ENCODE peak calls at places on chromosomes 6 and 20, in ten cellular contexts. V, Y, T, C, A, R, O, Q, G and S are unnamed samples.

GRCh38 chr6:159981591-159982245 is 12.8 kb downstream of the IGF2R start:
- DNase-seq in V (peak; percentile 74), Y (peak; percentile 69), T (peak; percentile 55), C (no peak), A (peak; percentile 61), R (no peak), O (no peak), Q (peak; percentile 65), G (peak; percentile 83), S (peak; percentile 89)

GRCh38 chr6:5105146-5105545 is 20.0 kb downstream of the PPP1R3G start:
- DNase-seq in V (no peak), Y (peak; percentile 30), T (no peak), C (no peak), A (no peak), R (no peak), O (no peak), Q (no peak), G (no peak), S (no peak)

GRCh38 chr6:103854059-103854458 is 1005.7 kb downstream of the HACE1 start:
- DNase-seq in V (no peak), Y (no peak), T (no peak), C (no peak), A (no peak), R (peak; percentile 37), O (no peak), Q (no peak), G (no peak), S (no peak)

GRCh38 chr6:16078064-16078463 is 50.8 kb upstream of the MYLIP start:
- DNase-seq in V (peak; percentile 44), Y (no peak), T (no peak), C (no peak), A (no peak), R (no peak), O (no peak), Q (no peak), G (no peak), S (no peak)

GRCh38 chr6:11231564-11232176 is 798 bp downstream of the NEDD9 start:
- DNase-seq in V (no peak), Y (no peak), T (no peak), C (no peak), A (no peak), R (peak; percentile 64), O (no peak), Q (no peak), G (no peak), S (no peak)

GRCh38 chr6:40588070-40588384 is 863 bp upstream of the LRFN2 start:
- DNase-seq in V (no peak), Y (no peak), T (no peak), C (no peak), A (no peak), R (no peak), O (no peak), Q (no peak), G (no peak), S (no peak)

GRCh38 chr6:13767121-13767794 is 47.1 kb downstream of the MCUR1 start:
- DNase-seq in V (no peak), Y (peak; percentile 89), T (peak; percentile 53), C (no peak), A (no peak), R (peak; percentile 59), O (no peak), Q (peak; percentile 74), G (no peak), S (peak; percentile 78)

GRCh38 chr6:139080255-139080920 is 51.8 kb downstream of the ABRACL start:
- DNase-seq in V (no peak), Y (no peak), T (no peak), C (no peak), A (no peak), R (no peak), O (no peak), Q (no peak), G (no peak), S (no peak)

GRCh38 chr6:157099912-157100593 is 223.3 kb downstream of the TMEM242 start:
- DNase-seq in V (peak; percentile 71), Y (no peak), T (no peak), C (no peak), A (no peak), R (no peak), O (no peak), Q (no peak), G (peak; percentile 77), S (no peak)

GRCh38 chr20:32792316-32792715 is 27.4 kb upstream of the MAPRE1 start:
- DNase-seq in V (peak; percentile 53), Y (no peak), T (no peak), C (no peak), A (no peak), R (peak; percentile 56), O (peak; percentile 75), Q (no peak), G (peak; percentile 69), S (no peak)

GRCh38 chr6:3806169-3806922 is 42.8 kb upstream of the FAM50B start:
- DNase-seq in V (no peak), Y (no peak), T (no peak), C (no peak), A (peak; percentile 27), R (no peak), O (peak; percentile 95), Q (no peak), G (no peak), S (no peak)

GRCh38 chr6:3808759-3809514 is 40.2 kb upstream of the FAM50B start:
- DNase-seq in V (no peak), Y (peak; percentile 83), T (peak; percentile 22), C (peak; percentile 66), A (peak; percentile 55), R (no peak), O (peak; percentile 50), Q (peak; percentile 81), G (no peak), S (no peak)

GRCh38 chr6:3804981-3805380 is 44.2 kb upstream of the FAM50B start:
- DNase-seq in V (no peak), Y (no peak), T (no peak), C (no peak), A (no peak), R (no peak), O (no peak), Q (no peak), G (no peak), S (no peak)

GRCh38 chr6:3808189-3808588 is 41.0 kb upstream of the FAM50B start:
- DNase-seq in V (no peak), Y (no peak), T (no peak), C (no peak), A (no peak), R (no peak), O (no peak), Q (no peak), G (no peak), S (no peak)

DNA sequence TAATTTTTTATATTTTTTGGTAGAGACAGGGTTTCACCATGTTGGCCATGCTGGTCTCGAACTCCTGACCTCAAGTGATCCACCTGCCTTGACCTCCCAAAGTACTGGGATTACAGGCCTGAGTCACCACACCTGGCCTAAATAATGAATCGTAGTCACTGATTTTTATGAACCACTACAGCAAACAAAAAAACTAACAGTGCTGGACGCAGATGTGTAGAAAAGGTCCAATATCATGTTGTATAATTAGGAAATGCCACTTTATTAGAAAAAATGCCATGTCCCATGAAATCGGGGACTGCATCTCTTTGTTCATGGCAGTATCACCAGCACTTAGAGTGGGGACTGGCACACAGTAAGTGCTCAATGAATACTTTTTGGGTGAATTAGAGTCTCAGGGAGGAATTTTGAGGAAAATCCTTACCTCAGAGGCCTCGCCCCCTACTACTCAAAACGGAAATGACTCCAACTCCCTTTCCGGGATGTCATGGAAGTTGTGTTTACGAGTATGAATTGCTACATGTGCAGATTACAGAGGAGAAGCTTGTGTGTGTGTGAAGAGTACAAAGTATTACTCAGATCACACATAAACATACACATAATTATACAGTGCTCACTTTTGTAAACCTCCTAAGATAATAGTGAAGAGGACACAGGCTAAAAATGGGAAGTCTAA is 43.6 kb upstream of the FAM50B start:
- DNase-seq in V (no peak), Y (no peak), T (no peak), C (no peak), A (no peak), R (no peak), O (peak; percentile 85), Q (no peak), G (no peak), S (no peak)
- H3K27ac ChIP-seq in V (no peak overlapping the region), Y (no peak overlapping the region), T (no peak overlapping the region), C (no peak overlapping the region), A (peak overlapping the region; percentile 65), R (no peak overlapping the region), O (peak overlapping the region; percentile 99), Q (no peak overlapping the region), G (no peak overlapping the region), S (no peak overlapping the region)

GRCh38 chr6:111776236-111777189 is 96.7 kb downstream of the FYN start:
- DNase-seq in V (no peak), Y (no peak), T (no peak), C (no peak), A (no peak), R (no peak), O (no peak), Q (no peak), G (no peak), S (no peak)
- TF ChIP-seq POLR2AphosphoS5 in V (no peak), Y (no peak), T (no peak), C (no peak), A (no peak), R (no peak), O (no peak), Q (no peak), G (no peak), S (no peak)

GRCh38 chr6:113856011-113856551 is 1.1 kb upstream of the MARCKS start:
- DNase-seq in V (no peak), Y (no peak), T (peak; percentile 39), C (no peak), A (peak; percentile 29), R (peak; percentile 44), O (no peak), Q (no peak), G (peak; percentile 17), S (peak; percentile 74)

GRCh38 chr6:113856571-113857564 is at the start of gene MARCKS:
- DNase-seq in V (no peak), Y (peak; percentile 92), T (peak; percentile 88), C (peak; percentile 69), A (peak; percentile 85), R (peak; percentile 94), O (peak; percentile 75), Q (peak; percentile 84), G (peak; percentile 73), S (peak; percentile 92)

GRCh38 chr6:113855500-113856010 is 1.6 kb upstream of the MARCKS start:
- DNase-seq in V (no peak), Y (peak; percentile 75), T (peak; percentile 28), C (no peak), A (no peak), R (peak; percentile 58), O (no peak), Q (peak; percentile 65), G (peak; percentile 9), S (peak; percentile 85)

GRCh38 chr6:113853252-113853651 is 3.9 kb upstream of the MARCKS start:
- DNase-seq in V (no peak), Y (no peak), T (no peak), C (no peak), A (no peak), R (no peak), O (no peak), Q (no peak), G (no peak), S (no peak)

GRCh38 chr6:113854531-113855499 is 2.3 kb upstream of the MARCKS start:
- DNase-seq in V (no peak), Y (peak; percentile 91), T (peak; percentile 87), C (no peak), A (peak; percentile 67), R (peak; percentile 90), O (peak; percentile 44), Q (peak; percentile 86), G (peak; percentile 42), S (peak; percentile 93)
- TF ChIP-seq CTCF in V (peak; percentile 10), Y (no peak), T (no peak), C (peak; percentile 20), A (no peak), R (peak; percentile 20), O (peak; percentile 49), Q (no peak), G (no peak), S (peak; percentile 15)

GRCh38 chr20:14199111-14199510 is 138.3 kb downstream of the FLRT3 start:
- DNase-seq in V (no peak), Y (no peak), T (no peak), C (no peak), A (no peak), R (no peak), O (no peak), Q (no peak), G (no peak), S (no peak)
- H3K27ac ChIP-seq in V (no peak overlapping the region), Y (no peak overlapping the region), T (no peak overlapping the region), C (no peak overlapping the region), A (no peak overlapping the region), R (no peak overlapping the region), O (no peak overlapping the region), Q (no peak overlapping the region), G (no peak overlapping the region), S (no peak overlapping the region)